ENCODE peak calls at places on chromosomes 7 and 10, in eight cellular contexts. J, S, B, X, P, Q, M and I are unnamed samples.

GRCh38 chr10:124688889-124689670 is 55.1 kb downstream of the FAM53B start:
- DNase-seq in J (no peak), S (no peak), B (no peak), X (no peak), P (no peak), Q (no peak), M (no peak), I (peak; percentile 72)

GRCh38 chr10:4082851-4083250 is 297.8 kb upstream of the KLF6 start:
- DNase-seq in J (no peak), S (no peak), B (no peak), X (no peak), P (no peak), Q (no peak), M (no peak), I (no peak)

GRCh38 chr10:58982470-58983239 is 193.8 kb upstream of the PHYHIPL start:
- DNase-seq in J (no peak), S (no peak), B (no peak), X (no peak), P (no peak), Q (no peak), M (no peak), I (no peak)

GRCh38 chr10:84607523-84607922 is 279.1 kb downstream of the CCSER2 start:
- DNase-seq in J (no peak), S (no peak), B (no peak), X (no peak), P (no peak), Q (no peak), M (no peak), I (no peak)

GRCh38 chr7:116628971-116629586 is 42.9 kb upstream of the MET start:
- DNase-seq in J (peak; percentile 34), S (no peak), B (no peak), X (peak; percentile 79), P (peak; percentile 67), Q (no peak), M (peak; percentile 59), I (no peak)

GRCh38 chr10:652226-652625 is 37.2 kb downstream of the DIP2C start:
- DNase-seq in J (no peak), S (no peak), B (no peak), X (no peak), P (no peak), Q (no peak), M (no peak), I (no peak)

GRCh38 chr7:13155188-13155587 is 467.8 kb downstream of the ARL4A start:
- DNase-seq in J (no peak), S (no peak), B (no peak), X (no peak), P (no peak), Q (no peak), M (no peak), I (peak; percentile 4)

GRCh38 chr7:31061185-31061584 is 9.1 kb downstream of the ADCYAP1R1 start:
- DNase-seq in J (no peak), S (no peak), B (no peak), X (peak; percentile 9), P (no peak), Q (no peak), M (no peak), I (no peak)

GRCh38 chr10:84522612-84523462 is 194.4 kb downstream of the CCSER2 start:
- DNase-seq in J (no peak), S (no peak), B (no peak), X (no peak), P (no peak), Q (no peak), M (no peak), I (no peak)

GRCh38 chr7:156143683-156144082 is 331.4 kb upstream of the SHH start:
- DNase-seq in J (no peak), S (no peak), B (no peak), X (no peak), P (no peak), Q (no peak), M (no peak), I (no peak)

GRCh38 chr7:116687801-116688201 is 15.8 kb downstream of the MET start:
- DNase-seq in J (no peak), S (no peak), B (no peak), X (peak; percentile 49), P (no peak), Q (no peak), M (no peak), I (no peak)

GRCh38 chr7:128917061-128917460 is 6.6 kb upstream of the KCP start:
- DNase-seq in J (no peak), S (no peak), B (peak; percentile 67), X (no peak), P (no peak), Q (no peak), M (no peak), I (no peak)

GRCh38 chr7:71506822-71507221 is 374.9 kb downstream of the GALNT17 start:
- DNase-seq in J (no peak), S (no peak), B (no peak), X (no peak), P (no peak), Q (no peak), M (no peak), I (no peak)

GRCh38 chr10:73892314-73893080 is 18.1 kb upstream of the CAMK2G start:
- DNase-seq in J (no peak), S (no peak), B (no peak), X (peak; percentile 50), P (no peak), Q (no peak), M (no peak), I (no peak)

GRCh38 chr7:151086802-151087246 is 549 bp downstream of the AGAP3 start:
- DNase-seq in J (no peak), S (no peak), B (peak; percentile 88), X (no peak), P (no peak), Q (no peak), M (peak; percentile 49), I (peak; percentile 67)

GRCh38 chr10:99235469-99235871 is at the start of gene HPSE2:
- DNase-seq in J (no peak), S (no peak), B (no peak), X (no peak), P (no peak), Q (no peak), M (no peak), I (no peak)

GRCh38 chr7:119033641-119034040 is 809.1 kb downstream of the ANKRD7 start:
- DNase-seq in J (no peak), S (no peak), B (no peak), X (no peak), P (no peak), Q (no peak), M (no peak), I (no peak)

GRCh38 chr10:34188221-34188620 is 626.9 kb downstream of the PARD3 start:
- DNase-seq in J (no peak), S (no peak), B (no peak), X (no peak), P (no peak), Q (no peak), M (no peak), I (no peak)

GRCh38 chr7:42662862-42663261 is 249.0 kb downstream of the C7orf25 start:
- DNase-seq in J (no peak), S (no peak), B (no peak), X (no peak), P (no peak), Q (no peak), M (no peak), I (no peak)

DNA sequence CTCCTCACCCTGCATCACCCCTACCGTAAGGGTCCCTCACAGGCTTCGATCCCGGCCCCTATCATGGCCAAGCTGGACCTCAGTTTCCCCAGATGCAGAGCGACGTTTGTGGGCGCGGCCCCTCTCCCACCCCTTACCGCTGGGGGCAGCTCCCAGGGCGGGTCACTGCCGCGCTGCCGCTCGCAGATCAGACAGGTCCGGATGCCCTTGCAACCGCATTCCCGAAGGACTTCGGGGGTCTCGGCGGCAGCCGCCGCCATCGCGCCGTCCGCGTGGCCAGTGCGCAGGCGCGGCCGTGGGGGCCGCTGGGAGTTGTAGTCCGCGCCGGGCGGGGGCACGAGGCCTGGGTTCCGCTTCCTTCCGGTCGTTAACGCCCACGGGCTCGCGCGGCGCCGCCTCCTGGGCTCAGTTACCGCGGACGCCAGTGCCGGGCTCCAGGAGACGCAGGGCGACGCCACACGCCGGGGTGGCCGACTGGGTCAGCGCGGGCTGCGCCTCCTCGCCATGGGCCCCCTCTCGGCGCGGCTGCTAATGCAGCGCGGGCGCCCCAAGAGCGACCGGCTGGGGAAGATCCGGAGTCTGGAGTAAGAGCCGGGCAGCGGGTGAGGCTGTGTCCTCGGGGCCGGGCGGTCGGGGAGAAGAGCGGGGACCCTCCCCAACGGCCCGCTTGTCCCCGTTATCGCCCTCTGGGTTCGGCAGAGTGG is at the start of the genes ALKBH4 and LRWD1:
- DNase-seq in J (peak; percentile 91), S (peak; percentile 94), B (peak; percentile 99), X (peak; percentile 89), P (peak; percentile 97), Q (peak; percentile 68), M (peak; percentile 95), I (peak; percentile 94)
- TF ChIP-seq POLR2A in J (no peak), S (peak; percentile 84), B (no peak), X (peak; percentile 88), P (no peak), Q (peak; percentile 40), M (peak; percentile 70), I (peak; percentile 70)

DNA sequence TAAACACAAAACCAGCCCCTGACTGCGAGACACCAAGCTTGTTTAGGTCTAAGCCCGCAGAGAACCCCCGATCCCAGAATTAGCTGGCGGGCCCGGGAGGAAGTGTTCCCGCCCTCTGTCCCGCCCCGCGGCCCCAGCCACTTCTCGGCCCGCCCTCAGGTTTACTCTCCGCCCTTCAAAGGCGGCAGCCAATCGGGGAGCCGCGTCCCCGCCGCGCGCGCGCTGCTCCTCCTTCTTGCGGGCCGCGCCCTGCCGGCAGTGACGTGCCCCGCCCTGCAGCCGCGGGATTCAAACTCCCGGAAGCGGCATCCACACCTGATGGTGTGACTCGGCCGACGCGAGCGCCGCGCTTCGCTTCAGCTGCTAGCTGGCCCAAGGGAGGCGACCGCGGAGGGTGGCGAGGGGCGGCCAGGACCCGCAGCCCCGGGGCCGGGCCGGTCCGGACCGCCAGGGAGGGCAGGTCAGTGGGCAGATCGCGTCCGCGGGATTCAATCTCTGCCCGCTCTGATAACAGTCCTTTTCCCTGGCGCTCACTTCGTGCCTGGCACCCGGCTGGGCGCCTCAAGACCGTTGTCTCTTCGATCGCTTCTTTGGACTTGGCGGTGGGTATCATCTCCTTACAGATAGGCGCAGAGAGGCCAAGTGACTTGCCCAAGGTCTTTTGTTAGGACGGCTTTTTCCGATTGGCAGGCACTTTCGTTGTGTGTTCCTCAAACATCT is at the start of gene CEP55:
- DNase-seq in J (peak; percentile 93), S (peak; percentile 94), B (peak; percentile 99), X (peak; percentile 96), P (peak; percentile 96), Q (peak; percentile 70), M (peak; percentile 95), I (peak; percentile 95)
- TF ChIP-seq POLR2A in J (no peak), S (peak; percentile 49), B (no peak), X (peak; percentile 55), P (no peak), Q (no peak), M (no peak), I (peak; percentile 27)

DNA sequence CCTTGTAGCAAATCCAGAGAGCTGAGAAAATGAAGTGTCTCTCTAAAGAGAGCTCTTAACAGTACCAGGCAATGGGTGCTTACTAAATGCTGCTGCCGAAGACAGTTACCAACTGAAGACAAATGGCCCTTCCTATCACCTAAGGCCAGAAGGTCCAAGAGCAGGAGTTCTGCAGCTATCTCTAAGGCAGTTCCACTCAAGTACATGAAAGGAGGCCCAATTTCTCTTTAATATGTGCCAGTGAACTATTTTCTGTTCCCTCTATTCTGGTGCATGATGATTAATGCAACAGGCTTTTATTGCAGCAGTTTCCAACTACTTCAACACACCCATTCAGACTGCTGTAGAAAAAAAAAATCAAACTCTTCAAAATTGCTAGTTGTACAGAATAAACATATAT is 122.5 kb downstream of the SLC25A13 start:
- DNase-seq in J (no peak), S (no peak), B (no peak), X (no peak), P (no peak), Q (no peak), M (no peak), I (peak; percentile 56)
- TF ChIP-seq POLR2A in J (no peak), S (no peak), B (no peak), X (no peak), P (no peak), Q (no peak), M (no peak), I (no peak)

GRCh38 chr10:103659674-103660363 is 166.3 kb downstream of the NEURL1 start:
- DNase-seq in J (peak; percentile 75), S (peak; percentile 80), B (peak; percentile 86), X (no peak), P (peak; percentile 79), Q (no peak), M (peak; percentile 63), I (peak; percentile 76)
- TF ChIP-seq POLR2A in J (no peak), S (no peak), B (no peak), X (no peak), P (no peak), Q (no peak), M (peak; percentile 82), I (peak; percentile 70)